ENCODE peak calls at places on chromosomes 6 and 20, in four cellular contexts. G is GM12878, N is IMR-90, K is K562. F is an unnamed sample.

GRCh38 chr6:8236956-8237355 is 134.6 kb upstream of the EEF1E1 start:
- DNase-seq in G (no peak), N (no peak), K (no peak), F (no peak)

GRCh38 chr20:58117944-58118343 is 110.5 kb downstream of the ANKRD60 start:
- DNase-seq in G (no peak), N (no peak), K (no peak), F (no peak)

GRCh38 chr20:11448554-11448953 is 469.1 kb upstream of the BTBD3 start:
- DNase-seq in G (no peak), N (no peak), K (no peak), F (no peak)

GRCh38 chr6:37705239-37706051 is 7.8 kb upstream of the MDGA1 start:
- DNase-seq in G (peak), N (peak), K (peak), F (peak)

GRCh38 chr6:150573041-150573681 is 26.5 kb upstream of the PLEKHG1 start:
- DNase-seq in G (no peak), N (no peak), K (peak), F (no peak)

GRCh38 chr6:41201784-41202181 is 834 bp upstream of the TREML2 start:
- DNase-seq in G (no peak), N (no peak), K (peak), F (no peak)

GRCh38 chr20:61925555-61926252 is 140.0 kb downstream of the TAF4 start:
- DNase-seq in G (no peak), N (peak), K (peak), F (no peak)

GRCh38 chr6:82216549-82216948 is 31.0 kb downstream of the IBTK start:
- DNase-seq in G (no peak), N (no peak), K (no peak), F (no peak)

GRCh38 chr20:54345817-54346216 is 129.6 kb upstream of the DOK5 start:
- DNase-seq in G (no peak), N (peak), K (no peak), F (no peak)

GRCh38 chr20:22453244-22454080 is 130.9 kb downstream of the FOXA2 start:
- DNase-seq in G (no peak), N (no peak), K (peak), F (peak)

GRCh38 chr6:18362058-18362561 is 25.0 kb upstream of the RNF144B start:
- DNase-seq in G (no peak), N (peak), K (no peak), F (no peak)

GRCh38 chr6:112357801-112358200 is 10.7 kb downstream of the RFPL4B start:
- DNase-seq in G (no peak), N (peak), K (no peak), F (no peak)

GRCh38 chr6:132205946-132206345 is 195.3 kb downstream of the MOXD1 start:
- DNase-seq in G (no peak), N (peak), K (no peak), F (no peak)

GRCh38 chr20:50152394-50153152 is 950 bp downstream of the PEDS1 start:
- DNase-seq in G (no peak), N (no peak), K (peak), F (no peak)

GRCh38 chr20:3663031-3663701 is at the start of gene GFRA4:
- DNase-seq in G (no peak), N (no peak), K (no peak), F (no peak)

GRCh38 chr6:150775400-150775799 is 90.1 kb upstream of the MTHFD1L start:
- DNase-seq in G (no peak), N (no peak), K (no peak), F (no peak)

GRCh38 chr6:158708239-158708638 is 58.4 kb downstream of the SYTL3 start:
- DNase-seq in G (no peak), N (peak), K (no peak), F (no peak)

GRCh38 chr6:107154131-107154906 is 39.0 kb upstream of the BEND3 start:
- DNase-seq in G (no peak), N (no peak), K (no peak), F (peak)

GRCh38 chr6:88339816-88340215 is 173.7 kb upstream of the CNR1 start:
- DNase-seq in G (no peak), N (no peak), K (no peak), F (no peak)

GRCh38 chr20:4341804-4342560 is 326.6 kb upstream of the RNF24 start:
- DNase-seq in G (no peak), N (peak), K (no peak), F (no peak)

GRCh38 chr6:84329077-84329476 is 101.6 kb upstream of the CEP162 start:
- DNase-seq in G (no peak), N (no peak), K (no peak), F (no peak)

GRCh38 chr6:15479761-15480160 is 183.1 kb downstream of the DTNBP1 start:
- DNase-seq in G (no peak), N (no peak), K (no peak), F (no peak)

GRCh38 chr6:30611856-30612194 is 5.2 kb downstream of the PPP1R10 start:
- DNase-seq in G (no peak), N (no peak), K (no peak), F (no peak)

GRCh38 chr6:126030045-126030444 is 43.7 kb downstream of the TRMT11 start:
- DNase-seq in G (no peak), N (peak), K (no peak), F (peak)

GRCh38 chr20:3276400-3277015 is 37.5 kb upstream of the SLC4A11 start:
- DNase-seq in G (no peak), N (peak), K (peak), F (no peak)

GRCh38 chr6:157226026-157226639 is 97.2 kb downstream of the TMEM242 start:
- DNase-seq in G (no peak), N (peak), K (no peak), F (no peak)

GRCh38 chr20:44648068-44648467 is 3.4 kb downstream of the ADA start:
- DNase-seq in G (no peak), N (no peak), K (no peak), F (no peak)

GRCh38 chr20:53493201-53493908 is 100.3 kb downstream of the ZNF217 start:
- DNase-seq in G (no peak), N (no peak), K (no peak), F (peak)

GRCh38 chr6:10465633-10466499 is 51.0 kb upstream of the TFAP2A start:
- DNase-seq in G (no peak), N (peak), K (peak), F (peak)

GRCh38 chr6:132259070-132259469 is 142.2 kb downstream of the MOXD1 start:
- DNase-seq in G (no peak), N (peak), K (no peak), F (no peak)

GRCh38 chr6:149316740-149317655 is 514 bp upstream of the TAB2 start:
- DNase-seq in G (peak), N (peak), K (peak), F (peak)

GRCh38 chr6:36516559-36516958 is 30.7 kb downstream of the STK38 start:
- DNase-seq in G (no peak), N (no peak), K (no peak), F (peak)

GRCh38 chr6:73455865-73456629 is 4.0 kb upstream of the CGAS start:
- DNase-seq in G (no peak), N (peak), K (peak), F (no peak)

GRCh38 chr6:50707652-50708325 is 5.5 kb upstream of the TFAP2D start:
- DNase-seq in G (no peak), N (no peak), K (no peak), F (no peak)

GRCh38 chr20:24151621-24152020 is 163.0 kb upstream of the GGTLC1 start:
- DNase-seq in G (no peak), N (no peak), K (no peak), F (no peak)

GRCh38 chr6:130524552-130524951 is 158.7 kb downstream of the TMEM200A start:
- DNase-seq in G (no peak), N (no peak), K (no peak), F (no peak)

GRCh38 chr6:130527173-130527572 is 161.4 kb downstream of the TMEM200A start:
- DNase-seq in G (no peak), N (no peak), K (no peak), F (no peak)

GRCh38 chr6:130529569-130530149 is 163.8 kb downstream of the TMEM200A start:
- DNase-seq in G (no peak), N (no peak), K (no peak), F (no peak)

GRCh38 chr6:130526466-130526865 is 160.6 kb downstream of the TMEM200A start:
- DNase-seq in G (no peak), N (no peak), K (no peak), F (no peak)

GRCh38 chr6:130525378-130525777 is 159.6 kb downstream of the TMEM200A start:
- DNase-seq in G (no peak), N (no peak), K (no peak), F (no peak)
- H2AFZ ChIP-seq in G (no peak), N (no peak), K (no peak), F (no peak)

DNA sequence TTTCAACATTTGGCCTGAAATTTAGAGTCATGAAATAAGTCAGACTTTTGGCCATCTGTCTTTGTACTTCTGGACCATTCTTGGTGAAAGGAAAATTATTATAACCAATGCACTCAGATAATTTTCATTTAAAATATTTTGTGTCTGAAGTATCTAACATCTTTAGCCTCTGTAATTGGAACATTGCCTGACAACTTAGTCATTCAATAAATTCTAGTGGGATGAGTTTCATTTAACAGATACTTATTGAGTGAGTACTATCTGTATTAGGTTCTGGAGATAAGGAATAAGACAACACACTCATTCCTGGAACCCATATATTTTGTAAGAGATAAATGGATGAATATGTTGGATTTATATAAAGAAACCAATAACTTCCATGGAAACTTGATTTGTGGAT is 536.0 kb downstream of the BCKDHB start:
- DNase-seq in G (no peak), N (peak), K (no peak), F (no peak)
- TF ChIP-seq RCOR1 in G (no peak), N (no peak), K (no peak), F (no peak)

DNA sequence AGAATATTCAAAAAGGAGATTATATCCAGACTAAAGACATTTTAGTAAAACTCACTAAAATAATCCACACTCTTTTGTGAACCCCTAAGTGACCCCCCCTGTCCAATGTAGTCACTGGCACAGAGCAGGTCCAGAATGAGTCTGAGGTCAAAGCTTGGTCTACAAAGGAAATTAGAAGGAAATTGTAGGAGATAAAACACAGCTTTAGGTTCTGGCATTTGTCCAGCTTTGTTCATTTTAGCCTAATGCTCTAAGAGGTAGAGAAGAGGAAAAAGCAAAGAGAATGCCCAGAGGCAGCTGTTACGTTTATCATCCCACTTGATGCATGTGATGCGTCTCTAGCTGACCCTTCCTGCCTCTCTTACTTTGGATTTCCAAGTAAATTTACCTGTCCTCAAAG is 62.6 kb downstream of the CNKSR3 start:
- DNase-seq in G (no peak), N (peak), K (no peak), F (peak)
- H2AFZ ChIP-seq in G (no peak), N (no peak), K (no peak), F (peak)

GRCh38 chr6:159808647-159809046 is 8.6 kb downstream of the PNLDC1 start:
- DNase-seq in G (no peak), N (no peak), K (no peak), F (no peak)

GRCh38 chr6:159804504-159804903 is 4.4 kb downstream of the PNLDC1 start:
- DNase-seq in G (no peak), N (no peak), K (no peak), F (no peak)

GRCh38 chr6:159807150-159807859 is 7.2 kb downstream of the PNLDC1 start:
- DNase-seq in G (no peak), N (no peak), K (no peak), F (no peak)

GRCh38 chr6:159805418-159806020 is 5.4 kb downstream of the PNLDC1 start:
- DNase-seq in G (no peak), N (no peak), K (no peak), F (no peak)

GRCh38 chr6:159806021-159806458 is 6.0 kb downstream of the PNLDC1 start:
- DNase-seq in G (no peak), N (no peak), K (no peak), F (no peak)
- TF ChIP-seq RCOR1 in G (no peak), N (no peak), K (no peak), F (no peak)

GRCh38 chr6:3808759-3809514 is 40.2 kb upstream of the FAM50B start:
- DNase-seq in G (no peak), N (peak), K (no peak), F (no peak)
- H2AFZ ChIP-seq in G (no peak), N (peak), K (no peak), F (no peak)

DNA sequence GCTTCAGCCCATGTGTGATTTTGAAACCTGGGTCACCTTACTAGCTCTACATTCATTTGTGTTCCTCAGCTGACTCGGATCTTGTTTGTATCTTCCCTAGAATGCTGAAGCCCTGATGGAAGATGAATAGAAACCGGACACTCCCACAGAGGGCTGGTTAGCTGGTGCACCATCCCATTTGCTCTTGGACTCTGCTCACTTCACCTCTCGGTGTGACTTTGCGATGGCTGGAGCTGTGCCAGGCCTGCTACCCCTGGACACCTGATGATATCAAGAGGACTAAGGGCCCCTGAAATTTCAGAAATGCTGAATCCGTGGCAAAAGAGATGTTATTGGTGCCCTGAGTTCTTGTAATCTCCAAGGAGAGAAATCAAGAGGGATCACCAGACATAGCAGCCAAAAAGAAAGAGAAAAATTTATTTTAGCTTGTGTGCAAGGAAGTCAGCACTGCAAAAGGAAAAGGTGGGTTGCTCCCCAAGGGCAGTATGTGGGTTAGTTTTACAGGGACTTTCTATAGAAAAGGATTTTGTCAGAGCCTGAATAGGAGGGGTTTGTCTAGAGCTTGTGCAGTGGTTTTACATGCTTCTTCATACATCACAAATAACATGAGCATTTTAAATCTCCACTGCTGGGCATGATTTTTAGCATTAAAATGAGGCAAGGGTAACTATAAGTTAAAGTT is 426.3 kb upstream of the NOX3 start:
- DNase-seq in G (no peak), N (no peak), K (no peak), F (no peak)
- TF ChIP-seq RCOR1 in G (no peak), N (no peak), K (no peak), F (no peak)

GRCh38 chr20:17898548-17898994 is 70.0 kb downstream of the SNX5 start:
- DNase-seq in G (no peak), N (peak), K (peak), F (peak)
- H2AFZ ChIP-seq in G (no peak), N (no peak), K (no peak), F (no peak)

GRCh38 chr20:33993800-33994623 is at the start of gene RALY:
- DNase-seq in G (no peak), N (peak), K (peak), F (peak)

GRCh38 chr20:33991498-33991897 is 2.2 kb upstream of the RALY start:
- DNase-seq in G (no peak), N (no peak), K (no peak), F (no peak)

GRCh38 chr20:33994624-33994913 is 858 bp downstream of the RALY start:
- DNase-seq in G (no peak), N (no peak), K (no peak), F (no peak)

GRCh38 chr20:33992923-33993799 is 550 bp upstream of the RALY start:
- DNase-seq in G (peak), N (peak), K (peak), F (peak)

DNA sequence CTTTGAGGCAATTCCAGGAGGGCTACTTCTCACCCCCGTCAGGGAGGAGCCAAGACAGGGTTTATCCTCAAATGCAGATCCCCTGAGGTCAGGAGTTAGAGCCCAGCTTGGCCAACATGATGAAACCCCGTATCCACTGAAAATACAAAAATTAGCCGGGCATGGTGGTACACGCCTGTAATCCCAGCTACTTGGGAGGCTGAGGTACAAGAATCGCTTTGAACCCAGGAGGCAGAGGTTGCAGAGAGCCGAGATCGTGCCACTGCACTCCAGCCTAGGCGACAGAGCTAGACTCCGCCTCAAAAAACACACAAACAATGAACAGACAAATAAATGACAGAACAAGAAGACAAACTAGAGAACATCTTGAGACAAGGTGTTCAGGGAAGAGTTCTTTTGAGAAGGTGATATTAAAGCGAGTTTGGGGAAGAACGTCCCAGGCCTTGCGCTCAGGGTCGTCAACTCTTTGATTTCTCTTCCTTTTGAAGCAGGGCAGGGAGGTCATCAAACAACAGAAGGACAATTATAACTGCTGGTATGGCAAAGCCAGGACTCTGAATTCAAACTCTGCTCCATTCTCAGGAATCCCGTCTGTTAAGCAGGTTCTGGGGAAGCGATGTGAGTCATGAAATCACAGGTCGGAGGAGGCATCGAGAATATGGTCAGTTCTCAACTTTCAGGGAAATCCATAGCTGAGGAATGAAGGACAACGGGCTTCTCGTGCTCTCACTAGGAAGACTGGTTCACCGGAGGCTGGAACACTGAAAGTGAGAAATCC is 1.4 kb upstream of the RALY start:
- DNase-seq in G (no peak), N (peak), K (peak), F (no peak)
- TF ChIP-seq RCOR1 in G (no peak), N (no peak), K (no peak), F (no peak)

DNA sequence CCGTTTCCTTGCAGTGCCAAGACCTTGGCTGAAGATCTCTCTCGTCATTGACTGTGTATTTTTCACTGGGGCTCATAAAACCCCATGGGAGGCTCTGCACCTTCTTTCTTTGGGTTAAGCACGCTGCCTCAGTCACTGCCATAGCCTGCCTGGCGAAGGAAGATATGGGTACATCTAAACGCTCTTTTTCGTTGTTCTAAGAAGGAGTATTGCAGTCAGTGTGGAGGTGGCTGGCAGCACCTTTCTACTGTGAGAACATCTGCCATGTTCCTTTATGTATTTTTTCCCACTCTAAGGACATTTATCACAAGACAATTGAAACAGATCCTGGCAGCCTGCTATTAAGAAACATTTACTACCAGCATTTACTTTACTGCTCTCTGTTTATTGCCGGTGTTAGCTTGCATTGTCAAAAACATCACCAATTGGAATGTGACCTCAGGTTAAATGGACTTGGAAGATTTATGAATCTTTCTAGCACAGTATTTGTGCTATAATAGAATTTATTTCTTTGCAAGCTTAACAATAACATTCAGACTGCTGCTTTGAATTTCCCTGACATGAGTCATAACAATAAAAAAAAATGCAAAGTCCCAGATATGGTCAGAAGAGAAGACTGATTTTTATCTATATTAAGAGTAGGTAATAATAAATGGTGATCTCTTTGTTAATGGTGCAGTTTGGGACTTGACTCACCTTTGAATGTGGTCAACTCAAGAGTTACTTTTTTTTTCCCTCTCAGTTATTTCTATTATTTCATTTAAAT is 62.2 kb upstream of the CLDN20 start:
- DNase-seq in G (no peak), N (peak), K (no peak), F (no peak)
- H2AFZ ChIP-seq in G (no peak), N (no peak), K (no peak), F (no peak)

F was measured in SK-N-SH.